ENCODE peak calls at places on chromosomes 1 and 21, in six cellular contexts. T is brain microvascular endothelial cell; W is heart right ventricle; B is adrenal gland; P is cardiac fibroblast; M is CD8-positive, alpha-beta T cell. Y is an unnamed sample.
A peak's percentile ranks its signal among the peaks of the same experiment; 100 is the strongest.

GRCh38 chr1:43904660-43905551 is 28.7 kb upstream of the ARTN start:
- DNase-seq in B (no peak), P (no peak), T (no peak), M (no peak), W (no peak), Y (no peak)

GRCh38 chr1:73176902-73177301 is 894.6 kb upstream of the NEGR1 start:
- DNase-seq in B (no peak), T (no peak), W (no peak), P (no peak), M (no peak), Y (no peak)

GRCh38 chr1:2227341-2228156 is 570 bp upstream of the SKI start:
- DNase-seq in W (peak; percentile 96), T (peak; percentile 88), M (peak; percentile 88), P (peak; percentile 99), B (peak; percentile 97), Y (peak; percentile 97)

GRCh38 chr1:108852541-108852940 is 4.4 kb downstream of the AKNAD1 start:
- DNase-seq in B (no peak), T (no peak), M (no peak), P (no peak), W (no peak), Y (no peak)

GRCh38 chr1:218882454-218882853 is 291.2 kb upstream of the LYPLAL1 start:
- DNase-seq in T (no peak), W (no peak), P (no peak), B (no peak), M (no peak), Y (no peak)

GRCh38 chr21:43207043-43207315 is 38.2 kb downstream of the CRYAA start:
- DNase-seq in P (no peak), W (no peak), T (no peak), B (no peak), M (no peak), Y (no peak)

GRCh38 chr1:84433253-84434080 is 35.2 kb downstream of the DNASE2B start:
- DNase-seq in W (peak; percentile 53), P (peak; percentile 89), B (peak; percentile 77), T (peak; percentile 75), M (peak; percentile 31), Y (peak; percentile 84)

GRCh38 chr1:236522937-236523703 is 662 bp upstream of the LGALS8 start:
- DNase-seq in B (no peak), W (peak; percentile 28), T (no peak), M (no peak), P (no peak), Y (no peak)

GRCh38 chr1:109425391-109425790 is 857 bp downstream of the PSMA5 start:
- DNase-seq in W (no peak), B (no peak), M (no peak), P (peak; percentile 26), T (no peak), Y (peak; percentile 42)

GRCh38 chr1:210332233-210332632 is 3.5 kb downstream of the HHAT start:
- DNase-seq in W (no peak), B (no peak), T (no peak), M (no peak), P (no peak), Y (no peak)

DNA sequence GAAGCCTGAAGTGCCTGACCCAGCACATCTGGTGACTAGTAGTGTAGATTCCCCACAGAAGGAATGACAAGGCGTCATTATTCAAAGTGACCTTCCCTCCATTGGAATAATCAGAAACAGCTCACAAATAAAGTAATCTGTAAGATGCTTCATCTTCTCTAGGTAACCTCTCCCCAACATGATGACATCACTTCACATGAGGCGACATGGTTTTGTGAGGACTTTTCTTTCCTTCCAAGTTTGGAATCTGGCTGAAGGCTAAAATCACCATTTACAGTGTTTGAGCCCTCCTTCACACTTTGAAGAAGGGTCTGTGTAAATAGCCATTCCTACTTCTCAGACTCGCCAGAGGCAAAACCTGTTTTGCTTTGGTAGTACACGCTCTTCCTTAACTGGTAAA is 32.9 kb upstream of the ERG start:
- DNase-seq in T (no peak), W (no peak), P (no peak), B (no peak), M (no peak), Y (no peak)
- TF ChIP-seq CTCF in T (no peak), W (no peak), P (no peak), B (no peak), M (no peak), Y (no peak)

DNA sequence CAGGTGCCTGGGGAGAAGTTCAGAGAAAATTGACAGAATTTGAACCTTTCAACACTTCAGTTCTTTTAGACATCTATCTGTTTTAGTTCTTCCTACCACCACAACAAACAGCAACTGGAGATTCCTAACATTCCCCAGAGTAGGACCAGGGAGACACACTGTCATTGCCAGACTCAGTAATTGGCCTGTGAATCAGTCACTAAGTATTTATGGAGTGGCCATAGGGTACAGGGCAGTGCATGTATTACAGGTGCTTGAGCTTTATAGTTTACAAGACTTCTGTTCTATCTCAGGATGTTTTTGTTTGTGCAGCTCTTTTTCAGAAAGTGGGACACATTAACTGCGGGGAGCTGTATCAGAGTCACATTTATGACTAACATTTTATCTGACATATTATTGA is 1.7 kb downstream of the CDC14A start:
- DNase-seq in P (no peak), M (no peak), T (peak; percentile 23), W (no peak), B (no peak), Y (no peak)
- H3K4me3 ChIP-seq in P (no peak overlapping the region), M (peak overlapping the region; percentile 88), T (no peak overlapping the region), W (peak overlapping the region; percentile 92), B (no peak overlapping the region), Y (peak overlapping the region; percentile 88)

GRCh38 chr1:117967472-117967871 is 37.9 kb downstream of the WDR3 start:
- DNase-seq in T (peak; percentile 22), B (no peak), P (peak; percentile 71), M (no peak), W (no peak), Y (peak; percentile 88)
- TF ChIP-seq CTCF in T (peak; percentile 42), B (no peak), P (no peak), M (no peak), W (no peak), Y (peak; percentile 37)

GRCh38 chr21:45965084-45965826 is 16.3 kb upstream of the COL6A1 start:
- DNase-seq in T (no peak), W (no peak), P (no peak), B (no peak), M (no peak), Y (no peak)
- H3K4me3 ChIP-seq in T (no peak overlapping the region), W (no peak overlapping the region), P (no peak overlapping the region), B (no peak overlapping the region), M (no peak overlapping the region), Y (no peak overlapping the region)

GRCh38 chr1:87167855-87168630 is 160.6 kb upstream of the LMO4 start:
- DNase-seq in B (no peak), P (no peak), W (no peak), T (no peak), M (no peak), Y (peak; percentile 4)
- TF ChIP-seq CTCF in B (no peak), P (no peak), W (no peak), T (peak; percentile 55), M (no peak), Y (peak; percentile 25)

DNA sequence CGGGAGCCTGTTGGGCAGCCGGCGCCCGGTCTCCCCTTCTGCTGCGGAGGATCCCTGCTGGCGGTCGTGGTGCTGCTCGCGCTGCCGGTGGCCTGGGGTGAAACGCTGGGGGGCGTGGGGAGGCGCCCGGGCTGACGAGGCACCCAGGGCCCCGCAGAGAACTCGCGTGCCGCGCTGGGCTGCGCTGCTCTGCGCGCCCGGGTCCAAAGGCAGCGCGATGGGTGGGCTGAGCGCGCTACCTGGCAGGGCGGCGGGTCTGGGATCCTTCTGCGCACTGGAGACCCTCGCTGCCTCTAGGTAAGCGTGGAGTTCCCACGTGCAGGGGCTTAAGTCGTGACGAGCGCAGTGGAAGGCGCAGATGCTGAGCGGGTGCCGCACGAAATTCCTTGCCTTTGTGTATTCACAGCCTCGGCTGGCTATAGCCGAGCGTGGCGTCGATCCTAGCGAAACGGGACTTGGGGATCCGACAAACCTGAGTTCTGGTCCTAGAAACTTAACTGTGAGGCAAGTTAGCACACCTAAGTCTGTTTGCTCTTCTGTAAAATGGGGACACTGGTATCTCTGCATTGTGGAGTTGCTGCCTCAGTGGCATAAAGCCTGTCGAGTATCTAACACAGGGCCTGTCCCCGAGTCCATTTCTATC is 24.7 kb downstream of the CR1L start:
- DNase-seq in W (no peak), T (no peak), M (no peak), P (no peak), B (no peak), Y (no peak)
- H3K4me3 ChIP-seq in W (no peak overlapping the region), T (no peak overlapping the region), M (no peak overlapping the region), P (no peak overlapping the region), B (no peak overlapping the region), Y (no peak overlapping the region)

GRCh38 chr1:92820024-92820423 is 11.8 kb upstream of the RPL5 start:
- DNase-seq in P (no peak), W (no peak), B (no peak), T (peak; percentile 31), M (no peak), Y (no peak)
- TF ChIP-seq CTCF in P (no peak), W (no peak), B (no peak), T (no peak), M (no peak), Y (no peak)

GRCh38 chr1:54565113-54565501 is 17.1 kb downstream of the ACOT11 start:
- DNase-seq in W (no peak), T (no peak), P (no peak), M (no peak), B (no peak), Y (no peak)
- H3K4me3 ChIP-seq in W (no peak overlapping the region), T (no peak overlapping the region), P (no peak overlapping the region), M (no peak overlapping the region), B (no peak overlapping the region), Y (no peak overlapping the region)

DNA sequence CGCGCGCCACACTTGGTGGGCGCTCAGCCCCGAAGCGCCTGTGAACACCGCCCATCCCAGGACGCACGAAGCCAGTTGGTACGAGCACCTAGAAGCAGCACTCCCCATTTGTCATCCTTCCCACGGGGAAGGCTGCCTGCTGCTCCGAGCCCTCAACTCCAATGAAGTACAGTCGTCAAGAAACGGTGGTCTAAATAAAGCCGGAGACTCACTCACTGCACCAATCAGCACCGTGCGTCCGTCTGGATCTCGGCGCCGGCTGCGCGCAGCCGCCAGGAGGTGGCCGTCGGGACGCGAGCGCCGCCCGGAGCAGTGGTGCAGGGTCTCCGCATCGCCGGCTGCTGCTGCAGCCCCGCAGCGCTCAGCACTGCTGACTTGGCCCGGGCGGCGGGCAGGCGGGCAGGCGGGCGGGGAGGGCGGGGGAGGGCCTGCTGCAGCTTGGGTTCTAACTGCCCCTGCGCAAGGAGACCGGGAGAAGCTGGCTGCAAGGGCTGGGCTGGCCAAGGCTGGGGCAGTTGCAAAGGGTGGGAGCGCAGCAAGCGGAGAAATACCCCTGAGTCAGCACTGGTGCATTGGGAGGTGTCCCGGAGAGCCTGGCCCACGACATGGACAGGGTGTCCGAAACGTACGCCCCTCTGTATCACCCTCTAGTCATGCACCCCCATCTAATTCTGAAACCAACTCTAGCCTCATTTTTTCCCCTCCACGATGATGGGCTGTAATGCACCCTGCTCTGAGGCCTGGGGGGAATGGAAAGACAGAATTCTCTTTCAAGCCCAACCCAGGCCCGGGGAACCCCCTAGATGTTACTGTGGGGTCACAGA is 35.8 kb upstream of the H6PD start:
- DNase-seq in T (peak; percentile 63), P (peak; percentile 49), M (no peak), B (no peak), W (peak; percentile 29), Y (peak; percentile 50)
- TF ChIP-seq CTCF in T (peak; percentile 25), P (no peak), M (no peak), B (no peak), W (no peak), Y (peak; percentile 24)